ENCODE peak calls at places on chromosomes 12 and 14, in eight cellular contexts. X is Jurkat, Clone E6-1; J is BJ; N is lung microvascular endothelial cell; B is right atrium auricular region; U is GM20000; H is T1000; M is GM19239. I is an unnamed sample.

GRCh38 chr14:62126885-62127478 is 364.8 kb downstream of the SNAPC1 start:
- DNase-seq in J (no peak), H (peak), X (peak), M (peak), B (no peak), U (peak), N (peak), I (peak)

GRCh38 chr12:57722716-57723629 is 15.6 kb downstream of the AGAP2 start:
- DNase-seq in H (no peak), X (no peak), N (no peak), U (peak), J (no peak), M (no peak), B (peak), I (no peak)

GRCh38 chr14:26773906-26774593 is 176.2 kb upstream of the NOVA1 start:
- DNase-seq in U (no peak), H (no peak), J (no peak), X (no peak), M (no peak), B (no peak), N (peak), I (no peak)

GRCh38 chr14:99506269-99506668 is 25.1 kb downstream of the CCNK start:
- DNase-seq in J (no peak), U (peak), B (no peak), M (no peak), N (peak), H (no peak), X (no peak), I (no peak)

GRCh38 chr14:80364274-80364673 is 153.0 kb upstream of the DIO2 start:
- DNase-seq in B (no peak), U (peak), H (no peak), M (no peak), N (peak), X (peak), J (no peak), I (peak)

GRCh38 chr14:71675126-71675901 is 256.9 kb upstream of the RGS6 start:
- DNase-seq in J (no peak), X (no peak), M (no peak), N (no peak), B (no peak), U (no peak), H (no peak), I (no peak)

GRCh38 chr12:69987453-69988102 is 162.6 kb downstream of the MYRFL start:
- DNase-seq in B (no peak), U (no peak), H (peak), M (no peak), N (peak), J (peak), X (no peak), I (no peak)

GRCh38 chr12:65756956-65757511 is 67.2 kb upstream of the HMGA2 start:
- DNase-seq in X (no peak), N (no peak), J (no peak), H (no peak), M (peak), B (no peak), U (peak), I (no peak)

GRCh38 chr12:18589316-18589715 is 148.5 kb downstream of the PLCZ1 start:
- DNase-seq in U (no peak), H (no peak), M (no peak), B (no peak), J (no peak), X (no peak), N (no peak), I (no peak)

GRCh38 chr12:49131973-49132461 is 822 bp upstream of the TUBA1B start:
- DNase-seq in J (no peak), B (no peak), M (no peak), H (no peak), U (peak), N (peak), X (peak), I (peak)

GRCh38 chr12:122206111-122206881 is 2.8 kb downstream of the B3GNT4 start:
- DNase-seq in H (no peak), X (no peak), J (no peak), B (no peak), U (no peak), M (no peak), N (no peak), I (no peak)

GRCh38 chr12:34397591-34398365 is 375.5 kb downstream of the ALG10 start:
- DNase-seq in U (peak), H (no peak), M (no peak), X (no peak), N (no peak), J (no peak), B (peak), I (no peak)

GRCh38 chr14:20997564-20997963 is 1.5 kb upstream of the SLC39A2 start:
- DNase-seq in X (peak), U (no peak), B (no peak), N (no peak), H (no peak), J (no peak), M (no peak), I (no peak)

GRCh38 chr14:53836546-53836945 is 120.1 kb downstream of the BMP4 start:
- DNase-seq in N (no peak), X (no peak), U (no peak), B (no peak), H (no peak), J (no peak), M (no peak), I (no peak)

GRCh38 chr12:118060301-118061010 is 523 bp downstream of the WSB2 start:
- DNase-seq in H (no peak), X (no peak), B (no peak), J (no peak), M (peak), U (no peak), N (peak), I (peak)

GRCh38 chr14:21494902-21495762 is 16.0 kb downstream of the METTL3 start:
- DNase-seq in J (no peak), H (no peak), B (no peak), X (no peak), U (no peak), N (no peak), M (no peak), I (peak)

GRCh38 chr12:53500776-53501614 is at the start of gene TARBP2:
- DNase-seq in M (peak), J (peak), U (peak), B (peak), H (peak), N (peak), X (peak), I (peak)

GRCh38 chr14:77086017-77086727 is 11.9 kb upstream of the CIPC start:
- DNase-seq in N (peak), H (no peak), U (peak), M (no peak), X (no peak), J (no peak), B (no peak), I (no peak)

GRCh38 chr14:89237923-89238529 is 179.0 kb downstream of the FOXN3 start:
- DNase-seq in X (no peak), M (no peak), B (no peak), H (no peak), U (no peak), N (no peak), J (no peak), I (peak)

GRCh38 chr12:19641235-19642080 is 202.2 kb downstream of the AEBP2 start:
- DNase-seq in M (no peak), J (no peak), N (peak), X (no peak), H (no peak), B (no peak), U (no peak), I (no peak)

GRCh38 chr14:80974338-80975078 is 19.1 kb downstream of the TSHR start:
- DNase-seq in J (no peak), H (no peak), U (no peak), B (no peak), X (no peak), M (no peak), N (no peak), I (no peak)

GRCh38 chr12:130425698-130426245 is 88.1 kb downstream of the PIWIL1 start:
- DNase-seq in H (no peak), N (no peak), J (no peak), B (no peak), M (no peak), X (no peak), U (no peak), I (no peak)

GRCh38 chr12:5391638-5392037 is 40.3 kb upstream of the NTF3 start:
- DNase-seq in B (no peak), H (no peak), M (no peak), U (no peak), J (no peak), X (no peak), N (no peak), I (no peak)

GRCh38 chr14:56812364-56813103 is 2.3 kb upstream of the OTX2 start:
- DNase-seq in M (no peak), J (no peak), U (no peak), X (no peak), B (no peak), N (no peak), H (no peak), I (no peak)